ENCODE peak calls at places on chromosomes 4 and X, in ten cellular contexts. C is hippocampal formation; S is adrenal gland; F is Calu3; E is activated naive CD4-positive, alpha-beta T cell treated with anti-CD3 and anti-CD28 coated beads, Interleukin-2, amount 50 U/mL, for 72 hours; X is astrocyte of the spinal cord; W is T-helper 1 cell; Z is spleen; K is NCI-H2081; B is stomach. Q is an unnamed sample.

GRCh38 chr4:8537041-8537461 is 43.1 kb upstream of the GPR78 start:
- DNase-seq in C (no peak), S (peak; percentile 94), F (peak; percentile 61), E (no peak), X (peak; percentile 81), W (no peak), Z (no peak), K (no peak), B (peak; percentile 80), Q (peak; percentile 88)

GRCh38 chr4:38752393-38752961 is 30.3 kb downstream of the TLR10 start:
- DNase-seq in C (no peak), S (no peak), F (no peak), E (no peak), X (peak; percentile 78), W (no peak), Z (no peak), K (no peak), B (no peak), Q (peak; percentile 76)

GRCh38 chr4:87057835-87058234 is 123.0 kb downstream of the AFF1 start:
- DNase-seq in C (no peak), S (no peak), F (no peak), E (no peak), X (peak; percentile 37), W (no peak), Z (no peak), K (no peak), B (no peak), Q (peak; percentile 52)

GRCh38 chrX:39328661-39329060 is 527.4 kb downstream of the MID1IP1 start:
- DNase-seq in C (no peak), S (no peak), F (no peak), E (no peak), X (no peak), W (no peak), Z (no peak), K (no peak), B (no peak), Q (no peak)

GRCh38 chr4:78561677-78562076 is 10.1 kb downstream of the ANXA3 start:
- DNase-seq in C (no peak), S (no peak), F (no peak), E (no peak), X (no peak), W (no peak), Z (no peak), K (no peak), B (no peak), Q (peak; percentile 48)

GRCh38 chrX:154548028-154548316 is 552 bp downstream of the IKBKG start:
- DNase-seq in C (no peak), S (no peak), F (no peak), E (no peak), X (peak; percentile 18), W (no peak), Z (no peak), K (no peak), B (no peak), Q (peak; percentile 45)

GRCh38 chrX:7330971-7331746 is 183.2 kb upstream of the PUDP start:
- DNase-seq in C (no peak), S (peak; percentile 52), F (no peak), E (no peak), X (peak; percentile 86), W (no peak), Z (no peak), K (no peak), B (no peak), Q (peak; percentile 65)

GRCh38 chr4:28229092-28229491 is 1368.5 kb downstream of the STIM2 start:
- DNase-seq in C (no peak), S (no peak), F (no peak), E (no peak), X (peak; percentile 40), W (no peak), Z (no peak), K (no peak), B (no peak), Q (peak; percentile 42)

GRCh38 chrX:155757366-155757765 is 123.8 kb upstream of the VAMP7 start:
- DNase-seq in C (no peak), S (no peak), F (no peak), E (no peak), X (no peak), W (no peak), Z (no peak), K (no peak), B (no peak), Q (no peak)

GRCh38 chr4:52374847-52375246 is 284.3 kb downstream of the USP46 start:
- DNase-seq in C (no peak), S (no peak), F (no peak), E (no peak), X (no peak), W (no peak), Z (no peak), K (no peak), B (no peak), Q (no peak)

GRCh38 chrX:13597928-13598327 is 28.5 kb downstream of the EGFL6 start:
- DNase-seq in C (no peak), S (no peak), F (no peak), E (no peak), X (no peak), W (no peak), Z (no peak), K (no peak), B (no peak), Q (no peak)

GRCh38 chr4:43782391-43782790 is 666.2 kb downstream of the KCTD8 start:
- DNase-seq in C (no peak), S (no peak), F (no peak), E (no peak), X (no peak), W (no peak), Z (no peak), K (no peak), B (no peak), Q (no peak)

GRCh38 chr4:126386512-126386911 is 1071.8 kb downstream of the FAT4 start:
- DNase-seq in C (no peak), S (no peak), F (no peak), E (no peak), X (peak; percentile 65), W (no peak), Z (no peak), K (no peak), B (no peak), Q (no peak)

GRCh38 chrX:6644411-6644810 is 109.5 kb upstream of the VCX3A start:
- DNase-seq in C (no peak), S (no peak), F (no peak), E (no peak), X (no peak), W (no peak), Z (no peak), K (no peak), B (no peak), Q (no peak)

GRCh38 chr4:6105311-6105911 is 87.2 kb upstream of the C4orf50 start:
- DNase-seq in C (no peak), S (peak; percentile 35), F (no peak), E (no peak), X (no peak), W (no peak), Z (no peak), K (no peak), B (peak; percentile 15), Q (no peak)

GRCh38 chr4:128228021-128228571 is 59.5 kb downstream of the PGRMC2 start:
- DNase-seq in C (no peak), S (no peak), F (peak; percentile 43), E (no peak), X (peak; percentile 47), W (no peak), Z (no peak), K (peak; percentile 14), B (peak; percentile 36), Q (no peak)

GRCh38 chr4:145815626-145816025 is 123.0 kb downstream of the ZNF827 start:
- DNase-seq in C (no peak), S (no peak), F (no peak), E (no peak), X (peak; percentile 40), W (no peak), Z (no peak), K (no peak), B (no peak), Q (no peak)

GRCh38 chr4:88690355-88690754 is 7.3 kb downstream of the NAP1L5 start:
- DNase-seq in C (no peak), S (no peak), F (no peak), E (no peak), X (no peak), W (no peak), Z (no peak), K (no peak), B (no peak), Q (peak; percentile 33)

GRCh38 chr4:89221175-89221867 is 86.3 kb downstream of the GPRIN3 start:
- DNase-seq in C (no peak), S (no peak), F (no peak), E (no peak), X (no peak), W (no peak), Z (no peak), K (no peak), B (no peak), Q (peak; percentile 36)

GRCh38 chr4:165563851-165564250 is 185.0 kb downstream of the CPE start:
- DNase-seq in C (no peak), S (no peak), F (no peak), E (no peak), X (peak; percentile 74), W (no peak), Z (no peak), K (no peak), B (no peak), Q (no peak)

GRCh38 chr4:78645853-78646757 is 94.5 kb downstream of the ANXA3 start:
- DNase-seq in C (no peak), S (peak; percentile 92), F (no peak), E (no peak), X (peak; percentile 94), W (no peak), Z (no peak), K (no peak), B (peak; percentile 73), Q (peak; percentile 95)